ENCODE peak calls at places on chromosomes 16 and 17, in ten cellular contexts. One of them, this sample, is unnamed.

GRCh38 chr16:4593069-4593468 is 21.6 kb downstream of the UBALD1 start:
- DNase-seq in hypothalamus: no peak
- DNase-seq in esophagus squamous epithelium: no peak
- DNase-seq in activated CD8-positive, alpha-beta memory T cell treated with anti-CD3 and anti-CD28 coated beads for 24 hours: no peak
- DNase-seq in NCI-H1694: no peak
- DNase-seq in AML-193: no peak
- DNase-seq in nucleus accumbens: no peak
- DNase-seq in SW 1271: no peak
- DNase-seq in BJ: no peak
- DNase-seq in cardiac muscle cell: no peak
- DNase-seq in this sample: no peak

GRCh38 chr17:54435966-54436365 is 464.7 kb upstream of the TOM1L1 start:
- DNase-seq in hypothalamus: no peak
- DNase-seq in esophagus squamous epithelium: no peak
- DNase-seq in activated CD8-positive, alpha-beta memory T cell treated with anti-CD3 and anti-CD28 coated beads for 24 hours: no peak
- DNase-seq in NCI-H1694: no peak
- DNase-seq in AML-193: no peak
- DNase-seq in nucleus accumbens: no peak
- DNase-seq in SW 1271: no peak
- DNase-seq in BJ: no peak
- DNase-seq in cardiac muscle cell: no peak
- DNase-seq in this sample: no peak

GRCh38 chr17:5329784-5330557 is 47.9 kb downstream of the RABEP1 start:
- DNase-seq in hypothalamus: no peak
- DNase-seq in esophagus squamous epithelium: no peak
- DNase-seq in activated CD8-positive, alpha-beta memory T cell treated with anti-CD3 and anti-CD28 coated beads for 24 hours: no peak
- DNase-seq in NCI-H1694: no peak
- DNase-seq in AML-193: no peak
- DNase-seq in nucleus accumbens: no peak
- DNase-seq in SW 1271: no peak
- DNase-seq in BJ: no peak
- DNase-seq in cardiac muscle cell: no peak
- DNase-seq in this sample: no peak

GRCh38 chr16:51374346-51374745 is 223.3 kb upstream of the SALL1 start:
- DNase-seq in hypothalamus: no peak
- DNase-seq in esophagus squamous epithelium: no peak
- DNase-seq in activated CD8-positive, alpha-beta memory T cell treated with anti-CD3 and anti-CD28 coated beads for 24 hours: no peak
- DNase-seq in NCI-H1694: no peak
- DNase-seq in AML-193: no peak
- DNase-seq in nucleus accumbens: no peak
- DNase-seq in SW 1271: no peak
- DNase-seq in BJ: peak; percentile 76
- DNase-seq in cardiac muscle cell: no peak
- DNase-seq in this sample: no peak

GRCh38 chr16:89106533-89107208 is 13.0 kb downstream of the ACSF3 start:
- DNase-seq in hypothalamus: no peak
- DNase-seq in esophagus squamous epithelium: no peak
- DNase-seq in activated CD8-positive, alpha-beta memory T cell treated with anti-CD3 and anti-CD28 coated beads for 24 hours: no peak
- DNase-seq in NCI-H1694: no peak
- DNase-seq in AML-193: no peak
- DNase-seq in nucleus accumbens: no peak
- DNase-seq in SW 1271: no peak
- DNase-seq in BJ: no peak
- DNase-seq in cardiac muscle cell: no peak
- DNase-seq in this sample: no peak

GRCh38 chr17:27985736-27986394 is 56.6 kb upstream of the NLK start:
- DNase-seq in hypothalamus: no peak
- DNase-seq in esophagus squamous epithelium: no peak
- DNase-seq in activated CD8-positive, alpha-beta memory T cell treated with anti-CD3 and anti-CD28 coated beads for 24 hours: no peak
- DNase-seq in NCI-H1694: no peak
- DNase-seq in AML-193: no peak
- DNase-seq in nucleus accumbens: no peak
- DNase-seq in SW 1271: no peak
- DNase-seq in BJ: no peak
- DNase-seq in cardiac muscle cell: no peak
- DNase-seq in this sample: no peak

GRCh38 chr17:64984776-64985521 is 65.7 kb upstream of the LRRC37A3 start:
- DNase-seq in hypothalamus: no peak
- DNase-seq in esophagus squamous epithelium: no peak
- DNase-seq in activated CD8-positive, alpha-beta memory T cell treated with anti-CD3 and anti-CD28 coated beads for 24 hours: peak; percentile 65
- DNase-seq in NCI-H1694: no peak
- DNase-seq in AML-193: no peak
- DNase-seq in nucleus accumbens: no peak
- DNase-seq in SW 1271: no peak
- DNase-seq in BJ: peak; percentile 17
- DNase-seq in cardiac muscle cell: no peak
- DNase-seq in this sample: peak; percentile 44

GRCh38 chr17:83160443-83161297 is 81.3 kb downstream of the METRNL start:
- DNase-seq in hypothalamus: no peak
- DNase-seq in esophagus squamous epithelium: no peak
- DNase-seq in activated CD8-positive, alpha-beta memory T cell treated with anti-CD3 and anti-CD28 coated beads for 24 hours: peak; percentile 32
- DNase-seq in NCI-H1694: no peak
- DNase-seq in AML-193: no peak
- DNase-seq in nucleus accumbens: no peak
- DNase-seq in SW 1271: no peak
- DNase-seq in BJ: no peak
- DNase-seq in cardiac muscle cell: no peak
- DNase-seq in this sample: no peak

GRCh38 chr16:50313596-50314483 is 47.5 kb downstream of the ADCY7 start:
- DNase-seq in hypothalamus: no peak
- DNase-seq in esophagus squamous epithelium: no peak
- DNase-seq in activated CD8-positive, alpha-beta memory T cell treated with anti-CD3 and anti-CD28 coated beads for 24 hours: peak; percentile 69
- DNase-seq in NCI-H1694: no peak
- DNase-seq in AML-193: peak; percentile 37
- DNase-seq in nucleus accumbens: no peak
- DNase-seq in SW 1271: no peak
- DNase-seq in BJ: no peak
- DNase-seq in cardiac muscle cell: no peak
- DNase-seq in this sample: peak; percentile 65

GRCh38 chr16:82192665-82193064 is 22.6 kb upstream of the MPHOSPH6 start:
- DNase-seq in hypothalamus: no peak
- DNase-seq in esophagus squamous epithelium: no peak
- DNase-seq in activated CD8-positive, alpha-beta memory T cell treated with anti-CD3 and anti-CD28 coated beads for 24 hours: no peak
- DNase-seq in NCI-H1694: no peak
- DNase-seq in AML-193: peak; percentile 95
- DNase-seq in nucleus accumbens: no peak
- DNase-seq in SW 1271: no peak
- DNase-seq in BJ: peak; percentile 41
- DNase-seq in cardiac muscle cell: no peak
- DNase-seq in this sample: no peak

GRCh38 chr16:89383095-89384003 is 107.0 kb downstream of the ANKRD11 start:
- DNase-seq in hypothalamus: no peak
- DNase-seq in esophagus squamous epithelium: no peak
- DNase-seq in activated CD8-positive, alpha-beta memory T cell treated with anti-CD3 and anti-CD28 coated beads for 24 hours: no peak
- DNase-seq in NCI-H1694: no peak
- DNase-seq in AML-193: no peak
- DNase-seq in nucleus accumbens: no peak
- DNase-seq in SW 1271: no peak
- DNase-seq in BJ: no peak
- DNase-seq in cardiac muscle cell: peak; percentile 81
- DNase-seq in this sample: no peak

GRCh38 chr16:6947291-6947690 is 385.4 kb upstream of the RBFOX1 start:
- DNase-seq in hypothalamus: no peak
- DNase-seq in esophagus squamous epithelium: no peak
- DNase-seq in activated CD8-positive, alpha-beta memory T cell treated with anti-CD3 and anti-CD28 coated beads for 24 hours: no peak
- DNase-seq in NCI-H1694: no peak
- DNase-seq in AML-193: no peak
- DNase-seq in nucleus accumbens: no peak
- DNase-seq in SW 1271: no peak
- DNase-seq in BJ: no peak
- DNase-seq in cardiac muscle cell: no peak
- DNase-seq in this sample: no peak

GRCh38 chr17:72176516-72176851 is 55.7 kb downstream of the SOX9 start:
- DNase-seq in hypothalamus: no peak
- DNase-seq in esophagus squamous epithelium: no peak
- DNase-seq in activated CD8-positive, alpha-beta memory T cell treated with anti-CD3 and anti-CD28 coated beads for 24 hours: no peak
- DNase-seq in NCI-H1694: no peak
- DNase-seq in AML-193: no peak
- DNase-seq in nucleus accumbens: no peak
- DNase-seq in SW 1271: no peak
- DNase-seq in BJ: no peak
- DNase-seq in cardiac muscle cell: no peak
- DNase-seq in this sample: no peak

GRCh38 chr17:59746849-59747445 is 39.5 kb downstream of the VMP1 start:
- DNase-seq in hypothalamus: no peak
- DNase-seq in esophagus squamous epithelium: no peak
- DNase-seq in activated CD8-positive, alpha-beta memory T cell treated with anti-CD3 and anti-CD28 coated beads for 24 hours: no peak
- DNase-seq in NCI-H1694: peak; percentile 9
- DNase-seq in AML-193: peak; percentile 61
- DNase-seq in nucleus accumbens: no peak
- DNase-seq in SW 1271: no peak
- DNase-seq in BJ: no peak
- DNase-seq in cardiac muscle cell: peak; percentile 49
- DNase-seq in this sample: no peak

GRCh38 chr17:28597606-28598383 is 1.0 kb downstream of the SPAG5 start:
- DNase-seq in hypothalamus: no peak
- DNase-seq in esophagus squamous epithelium: no peak
- DNase-seq in activated CD8-positive, alpha-beta memory T cell treated with anti-CD3 and anti-CD28 coated beads for 24 hours: no peak
- DNase-seq in NCI-H1694: no peak
- DNase-seq in AML-193: peak; percentile 38
- DNase-seq in nucleus accumbens: no peak
- DNase-seq in SW 1271: no peak
- DNase-seq in BJ: no peak
- DNase-seq in cardiac muscle cell: no peak
- DNase-seq in this sample: no peak

GRCh38 chr16:57091200-57091989 is 988 bp upstream of the CPNE2 start:
- DNase-seq in hypothalamus: no peak
- DNase-seq in esophagus squamous epithelium: no peak
- DNase-seq in activated CD8-positive, alpha-beta memory T cell treated with anti-CD3 and anti-CD28 coated beads for 24 hours: no peak
- DNase-seq in NCI-H1694: no peak
- DNase-seq in AML-193: no peak
- DNase-seq in nucleus accumbens: no peak
- DNase-seq in SW 1271: no peak
- DNase-seq in BJ: no peak
- DNase-seq in cardiac muscle cell: peak; percentile 54
- DNase-seq in this sample: no peak

GRCh38 chr17:50240876-50241275 is 33.4 kb upstream of the TMEM92 start:
- DNase-seq in hypothalamus: no peak
- DNase-seq in esophagus squamous epithelium: no peak
- DNase-seq in activated CD8-positive, alpha-beta memory T cell treated with anti-CD3 and anti-CD28 coated beads for 24 hours: no peak
- DNase-seq in NCI-H1694: no peak
- DNase-seq in AML-193: no peak
- DNase-seq in nucleus accumbens: no peak
- DNase-seq in SW 1271: no peak
- DNase-seq in BJ: no peak
- DNase-seq in cardiac muscle cell: no peak
- DNase-seq in this sample: no peak

GRCh38 chr16:67116388-67117311 is 6.9 kb downstream of the PHAF1 start:
- DNase-seq in hypothalamus: no peak
- DNase-seq in esophagus squamous epithelium: no peak
- DNase-seq in activated CD8-positive, alpha-beta memory T cell treated with anti-CD3 and anti-CD28 coated beads for 24 hours: no peak
- DNase-seq in NCI-H1694: no peak
- DNase-seq in AML-193: peak; percentile 54
- DNase-seq in nucleus accumbens: no peak
- DNase-seq in SW 1271: no peak
- DNase-seq in BJ: no peak
- DNase-seq in cardiac muscle cell: no peak
- DNase-seq in this sample: no peak

GRCh38 chr16:4138735-4139134 is 22.5 kb upstream of the ADCY9 start:
- DNase-seq in hypothalamus: no peak
- DNase-seq in esophagus squamous epithelium: no peak
- DNase-seq in activated CD8-positive, alpha-beta memory T cell treated with anti-CD3 and anti-CD28 coated beads for 24 hours: no peak
- DNase-seq in NCI-H1694: no peak
- DNase-seq in AML-193: no peak
- DNase-seq in nucleus accumbens: no peak
- DNase-seq in SW 1271: no peak
- DNase-seq in BJ: no peak
- DNase-seq in cardiac muscle cell: no peak
- DNase-seq in this sample: no peak

GRCh38 chr17:31327534-31328526 is 6.4 kb upstream of the EVI2A start:
- DNase-seq in hypothalamus: no peak
- DNase-seq in esophagus squamous epithelium: no peak
- DNase-seq in activated CD8-positive, alpha-beta memory T cell treated with anti-CD3 and anti-CD28 coated beads for 24 hours: no peak
- DNase-seq in NCI-H1694: no peak
- DNase-seq in AML-193: no peak
- DNase-seq in nucleus accumbens: no peak
- DNase-seq in SW 1271: peak; percentile 5
- DNase-seq in BJ: peak; percentile 51
- DNase-seq in cardiac muscle cell: no peak
- DNase-seq in this sample: no peak